ENCODE peak calls at places on chromosome 13, in seven cellular contexts. P, I, U, Q, S, C and F are unnamed samples.

GRCh38 chr13:75360170-75360569 is 121.8 kb downstream of the TBC1D4 start:
- DNase-seq in P (no peak), I (no peak), U (no peak), Q (no peak), S (no peak), C (no peak), F (no peak)

GRCh38 chr13:93066187-93066586 is 160.4 kb upstream of the GPC6 start:
- DNase-seq in P (no peak), I (no peak), U (peak), Q (peak), S (no peak), C (no peak), F (no peak)

GRCh38 chr13:50366488-50367174 is 351.4 kb downstream of the KCNRG start:
- DNase-seq in P (no peak), I (no peak), U (no peak), Q (no peak), S (peak), C (no peak), F (no peak)

GRCh38 chr13:107124129-107124718 is 556.3 kb upstream of the ARGLU1 start:
- DNase-seq in P (no peak), I (no peak), U (peak), Q (peak), S (peak), C (no peak), F (no peak)

GRCh38 chr13:113584870-113585671 is 518 bp downstream of the TFDP1 start:
- DNase-seq in P (no peak), I (no peak), U (peak), Q (no peak), S (no peak), C (no peak), F (no peak)

GRCh38 chr13:113123226-113124150 is 889 bp downstream of the F10 start:
- DNase-seq in P (no peak), I (no peak), U (peak), Q (no peak), S (no peak), C (no peak), F (no peak)

GRCh38 chr13:114249062-114249461 is 14.4 kb downstream of the CDC16 start:
- DNase-seq in P (no peak), I (no peak), U (no peak), Q (no peak), S (no peak), C (no peak), F (no peak)

GRCh38 chr13:48808689-48809088 is 155.0 kb downstream of the CYSLTR2 start:
- DNase-seq in P (no peak), I (no peak), U (peak), Q (peak), S (no peak), C (no peak), F (no peak)

GRCh38 chr13:110354209-110354627 is 47.1 kb downstream of the COL4A2 start:
- DNase-seq in P (no peak), I (no peak), U (no peak), Q (no peak), S (peak), C (no peak), F (no peak)

GRCh38 chr13:110913322-110913721 is 1.5 kb downstream of the ANKRD10 start:
- DNase-seq in P (no peak), I (peak), U (peak), Q (peak), S (peak), C (no peak), F (no peak)

GRCh38 chr13:33285420-33286124 is at the start of gene STARD13:
- DNase-seq in P (peak), I (peak), U (peak), Q (peak), S (peak), C (peak), F (peak)

GRCh38 chr13:41426047-41426446 is 31.3 kb upstream of the RGCC start:
- DNase-seq in P (no peak), I (no peak), U (no peak), Q (no peak), S (no peak), C (no peak), F (no peak)

GRCh38 chr13:40993119-40993518 is 26.0 kb downstream of the ELF1 start:
- DNase-seq in P (no peak), I (peak), U (no peak), Q (no peak), S (no peak), C (no peak), F (no peak)

GRCh38 chr13:31199849-31200635 is at the start of gene B3GLCT:
- DNase-seq in P (peak), I (peak), U (peak), Q (peak), S (peak), C (peak), F (peak)

GRCh38 chr13:74093691-74094090 is 40.5 kb downstream of the KLF12 start:
- DNase-seq in P (no peak), I (no peak), U (peak), Q (peak), S (no peak), C (no peak), F (no peak)

GRCh38 chr13:110396913-110397379 is 89.9 kb downstream of the COL4A2 start:
- DNase-seq in P (peak), I (peak), U (peak), Q (peak), S (peak), C (peak), F (no peak)

GRCh38 chr13:43126420-43126819 is 103.0 kb downstream of the DNAJC15 start:
- DNase-seq in P (no peak), I (no peak), U (no peak), Q (no peak), S (no peak), C (no peak), F (no peak)

GRCh38 chr13:99970761-99971575 is 599 bp downstream of the ZIC5 start:
- DNase-seq in P (no peak), I (no peak), U (peak), Q (no peak), S (no peak), C (no peak), F (no peak)

GRCh38 chr13:23557043-23557442 is 13.2 kb upstream of the TNFRSF19 start:
- DNase-seq in P (no peak), I (no peak), U (no peak), Q (no peak), S (no peak), C (no peak), F (no peak)

GRCh38 chr13:43305416-43305815 is 282.0 kb downstream of the DNAJC15 start:
- DNase-seq in P (no peak), I (no peak), U (peak), Q (peak), S (no peak), C (no peak), F (no peak)

GRCh38 chr13:109782823-109783411 is 3.5 kb downstream of the IRS2 start:
- DNase-seq in P (no peak), I (no peak), U (no peak), Q (no peak), S (no peak), C (no peak), F (no peak)

GRCh38 chr13:110128546-110128945 is 178.4 kb downstream of the COL4A1 start:
- DNase-seq in P (no peak), I (no peak), U (no peak), Q (peak), S (no peak), C (no peak), F (no peak)

GRCh38 chr13:19050901-19051300 is 130.7 kb downstream of the TUBA3C start:
- DNase-seq in P (no peak), I (no peak), U (no peak), Q (no peak), S (no peak), C (no peak), F (no peak)

GRCh38 chr13:97434417-97435296 is 688 bp downstream of the RAP2A start:
- DNase-seq in P (peak), I (peak), U (peak), Q (peak), S (peak), C (peak), F (peak)

GRCh38 chr13:93925976-93926375 is 553.5 kb downstream of the DCT start:
- DNase-seq in P (no peak), I (no peak), U (no peak), Q (no peak), S (no peak), C (no peak), F (no peak)

GRCh38 chr13:47853236-47853635 is 147.8 kb downstream of the SUCLA2 start:
- DNase-seq in P (no peak), I (no peak), U (peak), Q (peak), S (no peak), C (no peak), F (no peak)

GRCh38 chr13:85497652-85498051 is 301.6 kb downstream of the SLITRK6 start:
- DNase-seq in P (no peak), I (no peak), U (peak), Q (peak), S (peak), C (no peak), F (no peak)

GRCh38 chr13:99228737-99229691 is 28.4 kb downstream of the UBAC2 start:
- DNase-seq in P (no peak), I (no peak), U (peak), Q (peak), S (peak), C (no peak), F (no peak)

GRCh38 chr13:39510296-39510695 is 92.7 kb downstream of the LHFPL6 start:
- DNase-seq in P (no peak), I (no peak), U (no peak), Q (no peak), S (peak), C (no peak), F (no peak)

GRCh38 chr13:110447058-110447511 is 114.4 kb downstream of the RAB20 start:
- DNase-seq in P (no peak), I (no peak), U (peak), Q (peak), S (no peak), C (no peak), F (no peak)

GRCh38 chr13:48221301-48222190 is 11.5 kb upstream of the ITM2B start:
- DNase-seq in P (peak), I (no peak), U (peak), Q (no peak), S (no peak), C (peak), F (no peak)

GRCh38 chr13:96422002-96422401 is 332.1 kb downstream of the HS6ST3 start:
- DNase-seq in P (no peak), I (no peak), U (no peak), Q (no peak), S (no peak), C (no peak), F (no peak)

GRCh38 chr13:76903544-76904162 is 17.4 kb upstream of the KCTD12 start:
- DNase-seq in P (peak), I (peak), U (peak), Q (peak), S (peak), C (peak), F (no peak)

GRCh38 chr13:29159871-29160270 is 339.7 kb downstream of the MTUS2 start:
- DNase-seq in P (no peak), I (no peak), U (no peak), Q (no peak), S (no peak), C (no peak), F (no peak)

GRCh38 chr13:29161653-29162052 is 341.5 kb downstream of the MTUS2 start:
- DNase-seq in P (no peak), I (no peak), U (no peak), Q (no peak), S (no peak), C (no peak), F (no peak)

GRCh38 chr13:29162638-29163037 is 342.5 kb downstream of the MTUS2 start:
- DNase-seq in P (no peak), I (no peak), U (peak), Q (peak), S (no peak), C (no peak), F (no peak)

GRCh38 chr13:29165216-29165615 is 345.1 kb downstream of the MTUS2 start:
- DNase-seq in P (no peak), I (no peak), U (no peak), Q (no peak), S (no peak), C (no peak), F (no peak)

GRCh38 chr13:29160862-29161261 is 340.7 kb downstream of the MTUS2 start:
- DNase-seq in P (no peak), I (no peak), U (no peak), Q (no peak), S (no peak), C (no peak), F (no peak)
- H3K27ac ChIP-seq in P (no peak), I (no peak), U (no peak), Q (no peak), S (no peak), C (no peak), F (no peak)

DNA sequence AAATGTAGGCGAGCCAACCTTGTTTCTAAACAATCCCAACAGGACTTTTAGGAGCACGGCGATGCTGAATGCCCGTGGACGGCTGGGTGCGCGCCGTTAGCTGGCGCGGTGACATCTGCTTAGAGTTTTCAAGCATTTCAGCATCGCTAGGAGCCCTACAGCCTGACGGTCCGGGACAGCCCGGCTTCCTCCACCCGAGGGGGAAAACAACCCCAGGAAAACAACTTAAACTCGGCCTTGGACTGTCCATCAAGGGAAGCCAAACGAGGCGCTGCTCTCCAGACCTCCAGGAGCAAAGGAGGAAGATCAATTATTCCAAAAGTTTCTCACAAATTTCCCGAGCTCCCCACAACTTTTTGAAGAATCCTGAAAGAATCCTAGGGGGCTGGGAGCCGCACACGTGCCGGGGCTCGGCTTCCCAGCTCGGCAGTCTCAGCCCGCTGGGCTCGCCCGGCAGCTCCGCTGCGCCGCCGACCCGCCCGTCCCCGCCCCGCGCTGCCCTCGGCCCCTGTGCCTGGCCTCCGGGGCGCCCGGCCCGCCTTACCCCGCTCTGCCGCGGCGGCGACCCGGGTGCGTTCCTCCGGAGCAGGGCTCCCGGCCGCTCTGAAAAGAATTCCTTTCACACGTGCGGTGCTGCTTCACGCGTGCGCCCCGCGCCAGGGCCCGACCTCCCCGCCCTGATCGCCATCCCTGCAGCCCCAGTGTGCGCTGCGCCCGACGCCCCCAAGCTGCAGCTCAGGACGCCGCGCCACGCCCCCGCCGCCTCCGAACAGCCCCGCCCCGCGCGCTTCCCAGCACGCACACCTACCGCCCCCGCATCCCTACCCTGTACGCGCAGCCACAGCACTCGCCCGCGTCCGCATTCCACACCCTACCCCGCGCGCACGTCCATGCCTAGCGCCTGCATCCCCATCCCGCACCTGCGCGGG is at the start of gene GJA3:
- DNase-seq in P (no peak), I (no peak), U (peak), Q (peak), S (no peak), C (no peak), F (no peak)
- H3K27ac ChIP-seq in P (no peak), I (no peak), U (peak), Q (no peak), S (no peak), C (no peak), F (no peak)

GRCh38 chr13:79936368-79937136 is 404.4 kb downstream of the SPRY2 start:
- DNase-seq in P (peak), I (peak), U (peak), Q (peak), S (peak), C (peak), F (peak)
- H3K27ac ChIP-seq in P (peak), I (peak), U (peak), Q (peak), S (peak), C (peak), F (peak)

GRCh38 chr13:27273658-27274425 is 3.2 kb downstream of the RASL11A start:
- DNase-seq in P (no peak), I (no peak), U (no peak), Q (peak), S (no peak), C (no peak), F (no peak)
- H3K27ac ChIP-seq in P (no peak), I (no peak), U (no peak), Q (no peak), S (no peak), C (peak), F (no peak)